ENCODE peak calls at places on chromosomes 2 and 18, in six cellular contexts. B is K562, X is progenitor cell of endocrine pancreas, O is cardiac septum, S is HCEC 1CT, Q is Karpas-422. I is an unnamed sample.

GRCh38 chr2:4992226-4992625 is 700.0 kb upstream of the SOX11 start:
- DNase-seq in B (no peak), X (no peak), O (no peak), Q (no peak), S (no peak), I (no peak)

GRCh38 chr18:64119916-64120315 is 29.0 kb downstream of the LINC00305 start:
- DNase-seq in X (no peak), S (no peak), O (no peak), B (no peak), Q (peak; percentile 68), I (no peak)

GRCh38 chr2:204110250-204111183 is 174.0 kb downstream of the ICOS start:
- DNase-seq in Q (no peak), B (no peak), S (no peak), O (no peak), X (no peak), I (peak; percentile 88)

GRCh38 chr2:98882971-98883779 is 52.9 kb downstream of the CRACDL start:
- DNase-seq in Q (no peak), X (no peak), S (no peak), O (no peak), B (no peak), I (peak; percentile 6)

GRCh38 chr2:168075446-168075845 is 171.9 kb downstream of the STK39 start:
- DNase-seq in O (no peak), B (no peak), X (no peak), S (no peak), Q (no peak), I (no peak)

GRCh38 chr2:174670446-174670845 is 72.8 kb upstream of the WIPF1 start:
- DNase-seq in Q (no peak), O (no peak), X (no peak), S (no peak), B (no peak), I (no peak)

GRCh38 chr2:237184192-237184922 is 98.7 kb downstream of the COPS8 start:
- DNase-seq in B (no peak), X (no peak), S (peak; percentile 98), O (no peak), Q (no peak), I (no peak)

GRCh38 chr2:184338776-184339175 is 259.6 kb upstream of the ZNF804A start:
- DNase-seq in Q (no peak), X (no peak), B (no peak), O (no peak), S (no peak), I (no peak)

GRCh38 chr18:24878289-24878688 is 417.9 kb downstream of the HRH4 start:
- DNase-seq in B (no peak), Q (peak; percentile 65), S (peak; percentile 7), X (no peak), O (no peak), I (no peak)

GRCh38 chr2:72968286-72968685 is 51.0 kb downstream of the EMX1 start:
- DNase-seq in O (no peak), S (no peak), X (no peak), Q (no peak), B (no peak), I (no peak)

GRCh38 chr2:112674229-112674628 is 28.5 kb downstream of the SLC20A1 start:
- DNase-seq in S (no peak), B (no peak), O (peak; percentile 91), X (no peak), Q (no peak), I (no peak)

I was measured in activated CD8-positive, alpha-beta T cell treated with anti-CD3 and anti-CD28 coated beads, Interleukin-2, amount 10 ng/mL, durations not matched to agents 7 days and 5 days.